ENCODE peak calls at places on chromosomes 16 and 17, in four cellular contexts. P is uterus, W is Peyer's patch, S is ovary. R is an unnamed sample.

GRCh38 chr17:12580640-12581039 is 85.0 kb upstream of the MYOCD start:
- DNase-seq in P (no peak), S (no peak), W (no peak), R (no peak)

GRCh38 chr16:50462793-50463507 is 85.2 kb upstream of the NKD1 start:
- DNase-seq in P (no peak), W (peak; percentile 26), S (no peak), R (peak; percentile 10)

GRCh38 chr17:27315322-27315721 is 21.4 kb downstream of the WSB1 start:
- DNase-seq in P (peak; percentile 91), S (peak; percentile 75), W (peak; percentile 70), R (peak; percentile 89)

GRCh38 chr16:11359370-11359769 is 14.1 kb downstream of the RMI2 start:
- DNase-seq in P (no peak), S (no peak), W (no peak), R (no peak)

GRCh38 chr16:85354623-85355514 is 242.6 kb upstream of the CIBAR2 start:
- DNase-seq in P (no peak), W (no peak), S (no peak), R (no peak)

GRCh38 chr16:89300311-89300975 is 82.9 kb downstream of the ZNF778 start:
- DNase-seq in W (no peak), P (no peak), S (peak; percentile 79), R (no peak)

GRCh38 chr16:66426112-66427035 is 721 bp upstream of the BEAN1 start:
- DNase-seq in P (no peak), S (no peak), W (peak; percentile 39), R (no peak)

GRCh38 chr17:5000237-5000639 is 2.5 kb downstream of the KIF1C start:
- DNase-seq in S (peak; percentile 86), P (peak; percentile 81), W (peak; percentile 65), R (peak; percentile 79)

GRCh38 chr16:22225060-22225459 is 19.0 kb downstream of the EEF2K start:
- DNase-seq in W (no peak), P (peak; percentile 57), S (no peak), R (no peak)

GRCh38 chr16:9049241-9049640 is 42.2 kb upstream of the HAPSTR1 start:
- DNase-seq in S (no peak), P (no peak), W (no peak), R (no peak)

GRCh38 chr16:1983544-1984346 is at the start of gene GFER:
- DNase-seq in W (peak; percentile 94), P (peak; percentile 84), S (peak; percentile 82), R (peak; percentile 98)
- TF ChIP-seq POLR2A in W (peak; percentile 55), P (no peak), S (peak; percentile 24), R (no peak)

GRCh38 chr17:82781894-82782274 is 30.0 kb downstream of the TBCD start:
- DNase-seq in W (peak; percentile 93), P (peak; percentile 75), S (peak; percentile 79), R (peak; percentile 89)
- TF ChIP-seq POLR2A in W (no peak), P (no peak), S (no peak), R (no peak)

DNA sequence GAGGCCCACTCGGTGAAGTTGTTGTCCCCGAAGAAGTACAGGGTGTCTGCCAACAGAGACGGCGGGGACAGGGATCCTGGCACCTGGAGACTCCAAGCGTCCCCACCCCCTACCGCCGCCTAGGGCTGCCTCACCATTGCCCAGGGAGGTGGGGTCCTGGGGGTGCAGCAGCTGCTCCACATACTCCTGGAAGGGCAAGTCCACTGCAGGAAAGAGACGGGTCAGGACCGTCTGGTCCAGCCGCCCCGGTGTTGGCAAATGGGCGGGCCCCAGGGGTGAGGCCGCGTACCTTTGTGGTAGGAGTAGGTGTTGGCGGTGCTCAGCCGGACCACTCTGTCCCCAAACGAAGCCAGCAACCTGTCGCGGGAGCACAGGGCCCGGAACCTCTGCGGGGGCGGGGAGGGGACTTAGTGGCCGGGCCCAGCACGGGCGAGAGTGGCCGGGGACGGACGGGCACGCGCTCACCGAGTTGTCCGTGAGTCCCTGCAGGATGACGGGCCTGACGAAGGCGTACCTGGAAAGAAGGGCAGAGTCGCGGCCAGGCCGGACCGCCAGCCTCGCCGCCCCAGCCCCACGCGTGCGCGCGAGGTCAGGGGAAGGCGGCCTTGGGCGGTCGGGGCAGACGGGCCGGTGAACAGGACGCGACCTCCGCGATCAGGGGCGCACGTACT is 603 bp downstream of the JMJD8 start:
- DNase-seq in S (no peak), P (no peak), W (no peak), R (no peak)
- TF ChIP-seq POLR2A in S (no peak), P (no peak), W (no peak), R (no peak)

DNA sequence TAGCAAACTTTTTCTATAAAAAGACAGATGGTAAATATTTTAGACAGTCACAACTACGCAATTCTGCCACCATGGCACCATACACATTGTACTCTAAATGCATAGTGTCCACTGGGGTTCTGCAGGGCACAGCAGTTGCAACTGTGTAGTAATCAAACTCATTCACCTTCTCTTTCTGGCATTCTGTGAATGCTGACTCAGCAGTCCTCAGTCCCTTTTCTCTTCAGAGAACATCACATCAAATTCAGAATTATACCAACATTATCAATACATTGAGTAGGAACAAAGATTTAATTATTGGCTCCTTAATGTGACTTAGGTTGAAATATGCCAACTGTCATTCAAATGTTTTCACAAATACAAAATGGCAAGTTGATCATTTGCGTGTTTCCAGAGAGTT is 74.2 kb upstream of the N4BP1 start:
- DNase-seq in S (no peak), W (no peak), P (no peak), R (no peak)
- TF ChIP-seq POLR2A in S (no peak), W (no peak), P (no peak), R (no peak)